ENCODE peak calls at places on chromosomes 5 and 9, in four cellular contexts. R, X, Z and M are unnamed samples.

GRCh38 chr5:173114536-173114935 is 29.8 kb upstream of the BNIP1 start:
- DNase-seq in R (no peak), X (no peak), Z (no peak), M (no peak)

GRCh38 chr9:37239224-37239859 is 119.0 kb downstream of the ZCCHC7 start:
- DNase-seq in R (no peak), X (no peak), Z (no peak), M (no peak)

GRCh38 chr5:16856531-16856930 is 79.6 kb downstream of the MYO10 start:
- DNase-seq in R (no peak), X (no peak), Z (peak), M (no peak)

GRCh38 chr5:61228691-61229280 is 66.5 kb upstream of the SMIM15 start:
- DNase-seq in R (no peak), X (no peak), Z (no peak), M (no peak)

GRCh38 chr9:89137548-89138462 is 40.8 kb downstream of the SHC3 start:
- DNase-seq in R (peak), X (no peak), Z (peak), M (peak)

GRCh38 chr9:26012797-26013594 is 334.8 kb upstream of the TUSC1 start:
- DNase-seq in R (no peak), X (no peak), Z (no peak), M (no peak)

GRCh38 chr5:117135851-117136250 is 561.2 kb upstream of the SEMA6A start:
- DNase-seq in R (no peak), X (no peak), Z (no peak), M (no peak)

GRCh38 chr9:4831944-4832343 is 39.2 kb downstream of the RCL1 start:
- DNase-seq in R (no peak), X (no peak), Z (no peak), M (no peak)

GRCh38 chr5:17315710-17316221 is 98.3 kb downstream of the BASP1 start:
- DNase-seq in R (no peak), X (no peak), Z (peak), M (no peak)

GRCh38 chr9:82880353-82880752 is 182.6 kb downstream of the RASEF start:
- DNase-seq in R (no peak), X (no peak), Z (no peak), M (no peak)

GRCh38 chr5:168931638-168932345 is 352.6 kb upstream of the PANK3 start:
- DNase-seq in R (no peak), X (no peak), Z (peak), M (no peak)

GRCh38 chr5:6704361-6704851 is 8.8 kb upstream of the TENT4A start:
- DNase-seq in R (no peak), X (peak), Z (no peak), M (peak)

GRCh38 chr5:179054876-179055275 is 5.3 kb upstream of the ZNF354C start:
- DNase-seq in R (no peak), X (no peak), Z (no peak), M (no peak)

GRCh38 chr5:102794677-102795331 is 39.7 kb downstream of the PAM start:
- DNase-seq in R (no peak), X (no peak), Z (no peak), M (no peak)

GRCh38 chr5:149760700-149761187 is 30.6 kb downstream of the PPARGC1B start:
- DNase-seq in R (no peak), X (peak), Z (peak), M (no peak)

GRCh38 chr5:39076757-39077475 is 2.7 kb upstream of the RICTOR start:
- DNase-seq in R (no peak), X (no peak), Z (no peak), M (no peak)

GRCh38 chr9:18393340-18394130 is 80.4 kb upstream of the ADAMTSL1 start:
- DNase-seq in R (peak), X (no peak), Z (no peak), M (no peak)

GRCh38 chr5:83608122-83608521 is 112.5 kb downstream of the HAPLN1 start:
- DNase-seq in R (no peak), X (no peak), Z (peak), M (peak)

GRCh38 chr5:159208508-159209437 is 580 bp downstream of the RNF145 start:
- DNase-seq in R (no peak), X (peak), Z (peak), M (peak)

GRCh38 chr5:55904152-55904551 is 53.0 kb downstream of the IL31RA start:
- DNase-seq in R (no peak), X (no peak), Z (no peak), M (no peak)

GRCh38 chr5:13859285-13859684 is 85.2 kb downstream of the DNAH5 start:
- DNase-seq in R (no peak), X (no peak), Z (no peak), M (no peak)

GRCh38 chr5:74316064-74316586 is 324.4 kb downstream of the ENC1 start:
- DNase-seq in R (no peak), X (peak), Z (peak), M (no peak)

GRCh38 chr9:113343732-113344231 is 3.7 kb upstream of the WDR31 start:
- DNase-seq in R (peak), X (peak), Z (no peak), M (peak)

GRCh38 chr5:176887252-176887849 is 11.8 kb downstream of the HK3 start:
- DNase-seq in R (no peak), X (peak), Z (no peak), M (no peak)

GRCh38 chr9:11933926-11934325 is 759.3 kb upstream of the TYRP1 start:
- DNase-seq in R (no peak), X (no peak), Z (no peak), M (no peak)

GRCh38 chr5:137594717-137595116 is 95.6 kb upstream of the SPOCK1 start:
- DNase-seq in R (no peak), X (no peak), Z (no peak), M (no peak)

GRCh38 chr5:102152906-102153787 is 142.9 kb downstream of the SLCO4C1 start:
- DNase-seq in R (no peak), X (no peak), Z (peak), M (no peak)

GRCh38 chr9:124077915-124078572 is 66.5 kb downstream of the LHX2 start:
- DNase-seq in R (no peak), X (no peak), Z (peak), M (no peak)

GRCh38 chr9:111934747-111935146 is 38.1 kb downstream of the UGCG start:
- DNase-seq in R (no peak), X (no peak), Z (no peak), M (no peak)

GRCh38 chr9:2209400-2209799 is 194.3 kb downstream of the SMARCA2 start:
- DNase-seq in R (no peak), X (no peak), Z (no peak), M (no peak)

GRCh38 chr5:18745591-18745987 is 1111.3 kb downstream of the TAF11L14 start:
- DNase-seq in R (no peak), X (no peak), Z (no peak), M (peak)

GRCh38 chr9:112361602-112362001 is 18.3 kb upstream of the HSDL2 start:
- DNase-seq in R (no peak), X (no peak), Z (no peak), M (no peak)

GRCh38 chr9:112784020-112784788 is 33.6 kb downstream of the SNX30 start:
- DNase-seq in R (no peak), X (no peak), Z (no peak), M (no peak)

GRCh38 chr9:126586236-126586635 is 27.5 kb upstream of the LMX1B start:
- DNase-seq in R (no peak), X (no peak), Z (no peak), M (no peak)

GRCh38 chr9:126591083-126591482 is 22.6 kb upstream of the LMX1B start:
- DNase-seq in R (no peak), X (no peak), Z (no peak), M (no peak)

GRCh38 chr9:126587187-126588185 is 26.2 kb upstream of the LMX1B start:
- DNase-seq in R (no peak), X (no peak), Z (no peak), M (peak)

GRCh38 chr9:126589349-126589748 is 24.4 kb upstream of the LMX1B start:
- DNase-seq in R (no peak), X (no peak), Z (no peak), M (peak)

DNA sequence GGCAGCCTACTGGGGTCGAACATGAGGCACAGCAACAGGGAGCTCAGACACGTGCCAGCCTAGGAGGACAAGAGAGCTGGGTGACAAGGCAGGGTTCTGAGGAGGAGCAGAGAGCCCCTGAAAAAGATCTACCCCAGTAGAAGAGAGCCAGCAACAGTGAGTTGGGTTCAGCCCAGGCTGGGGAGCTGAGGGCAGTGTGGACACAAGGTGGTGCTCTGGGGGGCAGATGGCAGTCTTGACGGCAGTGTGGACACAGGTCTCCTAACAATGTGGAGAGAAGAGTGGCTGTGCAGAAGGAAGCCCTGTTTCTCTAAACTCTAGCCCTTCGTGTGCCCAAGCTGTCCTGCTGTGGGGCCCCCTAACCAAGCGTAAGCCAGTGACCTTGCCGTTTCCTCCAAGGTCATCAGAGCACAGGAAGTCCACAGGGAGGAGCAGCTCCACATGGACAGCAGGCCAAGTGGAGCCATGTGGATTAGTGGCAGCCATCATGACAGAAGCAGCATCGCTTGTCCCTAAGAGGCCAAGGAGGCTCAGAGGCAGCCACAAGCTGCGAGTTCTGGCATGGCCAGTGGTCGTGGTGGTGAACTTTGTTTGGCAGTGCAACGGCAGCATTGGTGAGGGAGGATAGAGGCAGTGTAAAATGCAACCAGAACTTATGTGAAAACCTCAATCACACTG is 25.1 kb upstream of the LMX1B start:
- DNase-seq in R (no peak), X (no peak), Z (no peak), M (no peak)
- H3K27ac ChIP-seq in R (no peak), X (no peak), Z (no peak), M (no peak)

DNA sequence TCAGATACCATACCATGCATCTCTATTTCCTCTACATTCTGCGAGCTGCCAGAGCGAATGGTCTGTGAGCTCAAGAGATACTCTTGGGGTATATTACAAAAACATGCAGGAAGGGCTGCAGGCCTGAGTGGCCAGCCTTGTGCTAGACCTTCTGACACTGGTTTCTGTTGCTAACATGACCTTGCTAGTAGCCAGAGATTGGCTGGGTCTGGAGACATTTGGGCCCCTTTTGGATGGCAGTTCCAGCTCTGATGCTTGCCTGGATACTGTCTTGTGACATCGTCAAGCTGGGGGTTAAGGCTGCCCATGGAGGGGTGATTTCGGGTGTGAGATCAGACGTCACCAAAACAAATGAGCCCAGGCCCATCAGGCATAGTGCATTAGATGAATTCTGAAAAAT is 56.1 kb upstream of the FSTL4 start:
- DNase-seq in R (no peak), X (no peak), Z (no peak), M (no peak)
- H3K27ac ChIP-seq in R (no peak), X (no peak), Z (no peak), M (no peak)

DNA sequence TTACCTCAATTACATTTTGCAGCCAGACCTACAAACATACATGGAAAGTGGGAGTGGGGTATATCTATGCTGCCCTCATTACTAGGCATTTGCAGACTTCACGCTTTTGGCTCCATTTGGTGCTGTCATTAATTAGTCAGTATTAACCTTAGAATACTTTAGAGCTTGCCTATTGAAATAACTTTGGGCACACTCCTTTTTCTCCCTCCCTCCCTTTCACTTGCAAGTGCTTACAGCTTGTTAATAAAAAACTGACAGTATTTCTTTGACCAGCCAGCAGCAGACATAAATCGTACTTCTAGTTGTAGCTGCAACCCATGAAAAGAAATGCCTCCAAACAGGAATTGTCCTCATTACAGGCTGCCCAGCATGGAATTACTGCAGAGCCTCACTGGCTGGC is 667.4 kb upstream of the ZNF608 start:
- DNase-seq in R (no peak), X (no peak), Z (no peak), M (no peak)
- H3K27ac ChIP-seq in R (no peak), X (no peak), Z (no peak), M (no peak)

GRCh38 chr5:8013951-8014844 is 145.2 kb downstream of the MTRR start:
- DNase-seq in R (no peak), X (no peak), Z (no peak), M (no peak)
- H3K27ac ChIP-seq in R (no peak), X (no peak), Z (no peak), M (no peak)